ENCODE peak calls at places on chromosomes 4 and X, in five cellular contexts. One of them, this sample, is unnamed.

GRCh38 chr4:71441186-71442169 is 102.7 kb downstream of the SLC4A4 start:
- DNase-seq in choroid plexus epithelial cell: peak; percentile 24
- DNase-seq in fibroblast of the aortic adventitia: no peak
- DNase-seq in GM13976: no peak
- DNase-seq in Kasumi-1: no peak
- DNase-seq in this sample: peak; percentile 55

GRCh38 chr4:123892997-123893745 is 496.6 kb downstream of the SPRY1 start:
- DNase-seq in choroid plexus epithelial cell: peak; percentile 44
- DNase-seq in fibroblast of the aortic adventitia: peak; percentile 70
- DNase-seq in Kasumi-1: no peak
- DNase-seq in GM13976: no peak
- DNase-seq in this sample: peak; percentile 36

GRCh38 chr4:73453701-73454005 is 17.6 kb downstream of the AFP start:
- DNase-seq in choroid plexus epithelial cell: no peak
- DNase-seq in Kasumi-1: no peak
- DNase-seq in GM13976: no peak
- DNase-seq in fibroblast of the aortic adventitia: no peak
- DNase-seq in this sample: peak; percentile 23

GRCh38 chr4:27911047-27911446 is 1050.4 kb downstream of the STIM2 start:
- DNase-seq in choroid plexus epithelial cell: no peak
- DNase-seq in GM13976: no peak
- DNase-seq in fibroblast of the aortic adventitia: no peak
- DNase-seq in Kasumi-1: no peak
- DNase-seq in this sample: no peak

GRCh38 chr4:1398686-1399507 is 7.3 kb downstream of the NKX1-1 start:
- DNase-seq in Kasumi-1: no peak
- DNase-seq in fibroblast of the aortic adventitia: no peak
- DNase-seq in GM13976: no peak
- DNase-seq in choroid plexus epithelial cell: no peak
- DNase-seq in this sample: no peak

GRCh38 chr4:73021634-73022033 is 47.9 kb downstream of the COX18 start:
- DNase-seq in Kasumi-1: peak; percentile 75
- DNase-seq in fibroblast of the aortic adventitia: peak; percentile 73
- DNase-seq in GM13976: peak; percentile 46
- DNase-seq in choroid plexus epithelial cell: peak; percentile 87
- DNase-seq in this sample: peak; percentile 33

GRCh38 chr4:6473264-6474052 is 1.0 kb upstream of the PPP2R2C start:
- DNase-seq in fibroblast of the aortic adventitia: no peak
- DNase-seq in GM13976: peak; percentile 27
- DNase-seq in Kasumi-1: no peak
- DNase-seq in choroid plexus epithelial cell: no peak
- DNase-seq in this sample: no peak

GRCh38 chrX:71171110-71171801 is 26.6 kb downstream of the NLGN3 start:
- DNase-seq in Kasumi-1: peak; percentile 53
- DNase-seq in fibroblast of the aortic adventitia: no peak
- DNase-seq in choroid plexus epithelial cell: no peak
- DNase-seq in GM13976: no peak
- DNase-seq in this sample: no peak

GRCh38 chrX:154918060-154918483 is 31.9 kb downstream of the F8A1 start:
- DNase-seq in fibroblast of the aortic adventitia: peak; percentile 87
- DNase-seq in GM13976: peak; percentile 36
- DNase-seq in Kasumi-1: peak; percentile 62
- DNase-seq in choroid plexus epithelial cell: peak; percentile 84
- DNase-seq in this sample: peak; percentile 73

GRCh38 chr4:163166041-163166579 is 580 bp downstream of the NAF1 start:
- DNase-seq in Kasumi-1: peak; percentile 45
- DNase-seq in GM13976: peak; percentile 75
- DNase-seq in choroid plexus epithelial cell: peak; percentile 37
- DNase-seq in fibroblast of the aortic adventitia: peak; percentile 32
- DNase-seq in this sample: peak; percentile 41

GRCh38 chr4:8278421-8279287 is 9.1 kb downstream of the HTRA3 start:
- DNase-seq in GM13976: no peak
- DNase-seq in Kasumi-1: peak; percentile 21
- DNase-seq in fibroblast of the aortic adventitia: peak; percentile 88
- DNase-seq in choroid plexus epithelial cell: peak; percentile 77
- DNase-seq in this sample: peak; percentile 73

GRCh38 chr4:112416464-112416863 is 99.5 kb downstream of the NEUROG2 start:
- DNase-seq in fibroblast of the aortic adventitia: no peak
- DNase-seq in Kasumi-1: no peak
- DNase-seq in choroid plexus epithelial cell: no peak
- DNase-seq in GM13976: no peak
- DNase-seq in this sample: no peak

GRCh38 chr4:38154251-38154650 is 194.1 kb downstream of the PTTG2 start:
- DNase-seq in choroid plexus epithelial cell: peak; percentile 32
- DNase-seq in Kasumi-1: no peak
- DNase-seq in fibroblast of the aortic adventitia: no peak
- DNase-seq in GM13976: no peak
- DNase-seq in this sample: no peak

GRCh38 chr4:12084690-12085089 is 656.0 kb upstream of the HS3ST1 start:
- DNase-seq in Kasumi-1: no peak
- DNase-seq in fibroblast of the aortic adventitia: no peak
- DNase-seq in GM13976: no peak
- DNase-seq in choroid plexus epithelial cell: no peak
- DNase-seq in this sample: no peak

GRCh38 chr4:137614491-137614890 is 82.2 kb upstream of the PCDH18 start:
- DNase-seq in GM13976: no peak
- DNase-seq in choroid plexus epithelial cell: no peak
- DNase-seq in Kasumi-1: no peak
- DNase-seq in fibroblast of the aortic adventitia: no peak
- DNase-seq in this sample: no peak

GRCh38 chr4:149238097-149238496 is 577.5 kb downstream of the IQCM start:
- DNase-seq in GM13976: no peak
- DNase-seq in fibroblast of the aortic adventitia: no peak
- DNase-seq in Kasumi-1: no peak
- DNase-seq in choroid plexus epithelial cell: no peak
- DNase-seq in this sample: no peak

GRCh38 chr4:81814909-81815539 is 343.3 kb upstream of the RASGEF1B start:
- DNase-seq in fibroblast of the aortic adventitia: no peak
- DNase-seq in GM13976: no peak
- DNase-seq in choroid plexus epithelial cell: peak; percentile 8
- DNase-seq in Kasumi-1: peak; percentile 47
- DNase-seq in this sample: no peak

GRCh38 chrX:11579856-11580595 is 85.7 kb downstream of the ARHGAP6 start:
- DNase-seq in Kasumi-1: no peak
- DNase-seq in choroid plexus epithelial cell: no peak
- DNase-seq in fibroblast of the aortic adventitia: peak; percentile 17
- DNase-seq in GM13976: no peak
- DNase-seq in this sample: no peak

This sample was measured in astrocyte.